ENCODE peak calls at places on chromosomes 1 and 21, in eight cellular contexts. One of them, this sample, is unnamed.

GRCh38 chr21:14488805-14489204 is 57.3 kb downstream of the SAMSN1 start:
- DNase-seq in lower lobe of right lung: no peak
- DNase-seq in Caco-2: no peak
- DNase-seq in mucosa of descending colon: no peak
- DNase-seq in neural crest cell: no peak
- DNase-seq in BE2C: no peak
- DNase-seq in GM12864: no peak
- DNase-seq in PC-3: no peak
- DNase-seq in this sample: no peak

GRCh38 chr1:235866207-235866912 is at the start of gene LYST:
- DNase-seq in neural crest cell: peak; percentile 28
- DNase-seq in mucosa of descending colon: peak; percentile 73
- DNase-seq in GM12864: no peak
- DNase-seq in PC-3: peak; percentile 47
- DNase-seq in lower lobe of right lung: peak; percentile 70
- DNase-seq in BE2C: peak; percentile 64
- DNase-seq in Caco-2: peak; percentile 66
- DNase-seq in this sample: peak; percentile 85

GRCh38 chr1:22710688-22711024 is at the start of gene EPHB2:
- DNase-seq in Caco-2: no peak
- DNase-seq in neural crest cell: peak; percentile 58
- DNase-seq in lower lobe of right lung: no peak
- DNase-seq in GM12864: no peak
- DNase-seq in mucosa of descending colon: peak; percentile 77
- DNase-seq in PC-3: peak; percentile 43
- DNase-seq in BE2C: peak; percentile 58
- DNase-seq in this sample: peak; percentile 33

GRCh38 chr1:244154882-244155531 is 103.9 kb downstream of the ZBTB18 start:
- DNase-seq in PC-3: no peak
- DNase-seq in Caco-2: no peak
- DNase-seq in mucosa of descending colon: no peak
- DNase-seq in BE2C: peak; percentile 19
- DNase-seq in lower lobe of right lung: no peak
- DNase-seq in GM12864: no peak
- DNase-seq in neural crest cell: peak; percentile 39
- DNase-seq in this sample: no peak

GRCh38 chr1:217889401-217889800 is 258.3 kb downstream of the SPATA17 start:
- DNase-seq in Caco-2: peak; percentile 42
- DNase-seq in neural crest cell: peak; percentile 32
- DNase-seq in PC-3: peak; percentile 78
- DNase-seq in mucosa of descending colon: no peak
- DNase-seq in lower lobe of right lung: no peak
- DNase-seq in BE2C: peak; percentile 40
- DNase-seq in GM12864: no peak
- DNase-seq in this sample: peak; percentile 58

GRCh38 chr1:116340506-116341240 is 32.4 kb upstream of the ATP1A1 start:
- DNase-seq in lower lobe of right lung: no peak
- DNase-seq in PC-3: peak; percentile 87
- DNase-seq in mucosa of descending colon: no peak
- DNase-seq in BE2C: no peak
- DNase-seq in neural crest cell: no peak
- DNase-seq in Caco-2: no peak
- DNase-seq in GM12864: no peak
- DNase-seq in this sample: peak; percentile 92

GRCh38 chr1:237677979-237678378 is 212.7 kb downstream of the ZP4 start:
- DNase-seq in GM12864: no peak
- DNase-seq in lower lobe of right lung: no peak
- DNase-seq in BE2C: no peak
- DNase-seq in neural crest cell: no peak
- DNase-seq in Caco-2: no peak
- DNase-seq in mucosa of descending colon: no peak
- DNase-seq in PC-3: peak; percentile 34
- DNase-seq in this sample: peak; percentile 59

GRCh38 chr1:182978158-182978853 is 25.3 kb upstream of the SHCBP1L start:
- DNase-seq in GM12864: no peak
- DNase-seq in mucosa of descending colon: no peak
- DNase-seq in lower lobe of right lung: no peak
- DNase-seq in neural crest cell: no peak
- DNase-seq in Caco-2: no peak
- DNase-seq in BE2C: no peak
- DNase-seq in PC-3: peak; percentile 47
- DNase-seq in this sample: no peak

GRCh38 chr1:245516178-245516829 is 361.5 kb downstream of the KIF26B start:
- DNase-seq in neural crest cell: no peak
- DNase-seq in GM12864: no peak
- DNase-seq in lower lobe of right lung: no peak
- DNase-seq in Caco-2: no peak
- DNase-seq in PC-3: peak; percentile 63
- DNase-seq in BE2C: peak; percentile 81
- DNase-seq in mucosa of descending colon: no peak
- DNase-seq in this sample: peak; percentile 57

GRCh38 chr21:40056031-40056430 is 188.8 kb downstream of the PCP4 start:
- DNase-seq in lower lobe of right lung: no peak
- DNase-seq in mucosa of descending colon: no peak
- DNase-seq in Caco-2: no peak
- DNase-seq in GM12864: no peak
- DNase-seq in neural crest cell: no peak
- DNase-seq in PC-3: no peak
- DNase-seq in BE2C: no peak
- DNase-seq in this sample: no peak

GRCh38 chr1:203581841-203582240 is 44.8 kb upstream of the ATP2B4 start:
- DNase-seq in neural crest cell: no peak
- DNase-seq in BE2C: no peak
- DNase-seq in Caco-2: no peak
- DNase-seq in lower lobe of right lung: no peak
- DNase-seq in GM12864: no peak
- DNase-seq in mucosa of descending colon: no peak
- DNase-seq in PC-3: no peak
- DNase-seq in this sample: no peak

GRCh38 chr1:79568411-79568810 is 561.9 kb upstream of the ADGRL4 start:
- DNase-seq in mucosa of descending colon: no peak
- DNase-seq in Caco-2: no peak
- DNase-seq in neural crest cell: no peak
- DNase-seq in BE2C: no peak
- DNase-seq in lower lobe of right lung: no peak
- DNase-seq in PC-3: peak; percentile 34
- DNase-seq in GM12864: no peak
- DNase-seq in this sample: peak; percentile 63

GRCh38 chr1:221454096-221454495 is 287.8 kb downstream of the DUSP10 start:
- DNase-seq in Caco-2: no peak
- DNase-seq in neural crest cell: no peak
- DNase-seq in lower lobe of right lung: no peak
- DNase-seq in BE2C: no peak
- DNase-seq in GM12864: no peak
- DNase-seq in mucosa of descending colon: no peak
- DNase-seq in PC-3: no peak
- DNase-seq in this sample: no peak

GRCh38 chr1:52365746-52366516 is at the start of gene CC2D1B:
- DNase-seq in Caco-2: peak; percentile 99
- DNase-seq in mucosa of descending colon: peak; percentile 100
- DNase-seq in BE2C: peak; percentile 96
- DNase-seq in lower lobe of right lung: peak; percentile 100
- DNase-seq in PC-3: peak; percentile 98
- DNase-seq in GM12864: peak; percentile 95
- DNase-seq in neural crest cell: peak; percentile 98
- DNase-seq in this sample: peak; percentile 98
- TF ChIP-seq CTCF in Caco-2: no peak
- TF ChIP-seq CTCF in mucosa of descending colon: peak; percentile 23
- TF ChIP-seq CTCF in BE2C: no peak
- TF ChIP-seq CTCF in lower lobe of right lung: no peak
- TF ChIP-seq CTCF in PC-3: no peak
- TF ChIP-seq CTCF in GM12864: peak; percentile 18
- TF ChIP-seq CTCF in neural crest cell: peak; percentile 39
- TF ChIP-seq CTCF in this sample: no peak

GRCh38 chr21:35329940-35330670 is 281.0 kb upstream of the RUNX1 start:
- DNase-seq in GM12864: no peak
- DNase-seq in BE2C: no peak
- DNase-seq in PC-3: no peak
- DNase-seq in lower lobe of right lung: no peak
- DNase-seq in Caco-2: no peak
- DNase-seq in mucosa of descending colon: no peak
- DNase-seq in neural crest cell: no peak
- DNase-seq in this sample: no peak

GRCh38 chr21:35336534-35336933 is 287.4 kb upstream of the RUNX1 start:
- DNase-seq in mucosa of descending colon: no peak
- DNase-seq in PC-3: no peak
- DNase-seq in lower lobe of right lung: no peak
- DNase-seq in BE2C: no peak
- DNase-seq in Caco-2: no peak
- DNase-seq in neural crest cell: no peak
- DNase-seq in GM12864: no peak
- DNase-seq in this sample: no peak

GRCh38 chr21:35333831-35334593 is 284.9 kb upstream of the RUNX1 start:
- DNase-seq in neural crest cell: no peak
- DNase-seq in PC-3: no peak
- DNase-seq in BE2C: no peak
- DNase-seq in lower lobe of right lung: peak; percentile 61
- DNase-seq in Caco-2: no peak
- DNase-seq in mucosa of descending colon: no peak
- DNase-seq in GM12864: no peak
- DNase-seq in this sample: no peak

GRCh38 chr21:35335951-35336446 is 286.9 kb upstream of the RUNX1 start:
- DNase-seq in PC-3: no peak
- DNase-seq in neural crest cell: no peak
- DNase-seq in lower lobe of right lung: no peak
- DNase-seq in Caco-2: no peak
- DNase-seq in mucosa of descending colon: no peak
- DNase-seq in GM12864: no peak
- DNase-seq in BE2C: no peak
- DNase-seq in this sample: no peak

DNA sequence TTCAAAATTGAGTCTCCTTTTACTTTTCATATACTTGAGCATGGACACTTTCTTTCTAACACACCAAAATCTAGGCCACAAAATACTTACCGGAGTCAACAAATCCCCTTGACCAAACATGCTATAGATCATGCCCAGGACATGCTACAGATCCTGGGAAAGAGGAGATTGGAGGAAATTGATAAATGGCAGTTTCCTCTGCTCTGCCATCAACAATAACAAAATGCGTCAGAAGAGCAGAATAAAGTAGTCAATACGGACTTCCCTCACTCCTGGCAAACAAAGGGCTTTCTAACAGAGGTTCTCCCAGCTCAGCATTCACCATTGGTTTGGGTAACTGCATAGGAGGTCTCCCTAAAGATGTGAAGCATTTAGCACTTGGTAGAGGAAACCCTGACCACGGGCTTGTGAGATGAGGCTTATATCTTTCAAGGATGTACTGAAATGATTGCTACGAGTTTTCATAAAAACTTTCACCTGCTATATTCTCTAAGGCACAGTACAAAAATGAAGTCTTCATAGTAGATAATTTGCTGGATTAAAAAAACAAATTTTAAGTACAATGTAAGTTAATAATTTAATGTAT is 283.8 kb upstream of the RUNX1 start:
- DNase-seq in lower lobe of right lung: no peak
- DNase-seq in PC-3: no peak
- DNase-seq in Caco-2: no peak
- DNase-seq in mucosa of descending colon: no peak
- DNase-seq in GM12864: no peak
- DNase-seq in BE2C: no peak
- DNase-seq in neural crest cell: no peak
- DNase-seq in this sample: no peak
- TF ChIP-seq CTCF in lower lobe of right lung: no peak
- TF ChIP-seq CTCF in PC-3: no peak
- TF ChIP-seq CTCF in Caco-2: no peak
- TF ChIP-seq CTCF in mucosa of descending colon: no peak
- TF ChIP-seq CTCF in GM12864: no peak
- TF ChIP-seq CTCF in BE2C: no peak
- TF ChIP-seq CTCF in neural crest cell: no peak
- TF ChIP-seq CTCF in this sample: no peak

GRCh38 chr1:112923956-112924349 is 32.0 kb downstream of the SLC16A1 start:
- DNase-seq in BE2C: no peak
- DNase-seq in PC-3: no peak
- DNase-seq in Caco-2: no peak
- DNase-seq in lower lobe of right lung: no peak
- DNase-seq in neural crest cell: no peak
- DNase-seq in mucosa of descending colon: no peak
- DNase-seq in GM12864: no peak
- DNase-seq in this sample: no peak
- TF ChIP-seq CTCF in BE2C: no peak
- TF ChIP-seq CTCF in PC-3: peak; percentile 15
- TF ChIP-seq CTCF in Caco-2: no peak
- TF ChIP-seq CTCF in lower lobe of right lung: no peak
- TF ChIP-seq CTCF in neural crest cell: no peak
- TF ChIP-seq CTCF in mucosa of descending colon: no peak
- TF ChIP-seq CTCF in GM12864: no peak
- TF ChIP-seq CTCF in this sample: no peak

DNA sequence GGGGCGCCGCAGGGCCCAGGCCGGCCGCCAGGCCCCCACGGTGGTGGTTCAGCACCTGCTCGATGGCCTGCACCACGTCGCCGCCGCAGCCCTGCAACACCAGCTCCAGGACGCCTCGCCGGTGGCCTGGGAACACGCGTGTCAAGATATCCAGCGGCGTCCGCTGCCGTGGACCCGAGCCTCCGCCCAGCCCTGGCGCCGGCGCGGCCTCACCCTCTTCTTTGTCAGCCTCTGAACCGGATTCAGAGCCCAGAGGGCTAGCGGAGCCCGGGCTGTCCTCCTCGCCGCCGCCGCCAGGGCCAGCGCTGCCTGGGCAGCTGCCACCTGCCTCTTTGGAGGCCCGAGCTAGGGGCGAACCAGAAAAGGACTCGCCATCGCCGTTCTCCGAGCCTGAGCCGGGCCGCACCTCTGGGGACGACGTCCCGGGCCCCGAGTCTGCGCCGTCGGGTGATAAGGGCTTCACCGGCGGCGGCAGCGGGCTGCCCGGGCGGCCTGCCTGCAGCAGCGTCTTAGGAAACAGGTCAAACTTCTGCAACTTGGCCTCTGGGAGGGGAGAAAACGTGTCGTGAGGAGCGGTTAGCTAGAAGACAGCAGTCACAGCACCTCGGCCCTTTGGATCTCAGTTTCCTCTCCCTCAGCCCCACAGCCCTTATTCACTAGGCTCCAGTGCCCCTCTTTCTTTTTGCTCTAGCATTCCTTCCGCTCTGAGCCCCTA is 3.9 kb downstream of the DMRTA2 start:
- DNase-seq in BE2C: peak; percentile 44
- DNase-seq in GM12864: no peak
- DNase-seq in Caco-2: no peak
- DNase-seq in PC-3: no peak
- DNase-seq in lower lobe of right lung: no peak
- DNase-seq in neural crest cell: no peak
- DNase-seq in mucosa of descending colon: peak; percentile 48
- DNase-seq in this sample: no peak
- TF ChIP-seq CTCF in BE2C: peak; percentile 14
- TF ChIP-seq CTCF in GM12864: no peak
- TF ChIP-seq CTCF in Caco-2: no peak
- TF ChIP-seq CTCF in PC-3: no peak
- TF ChIP-seq CTCF in lower lobe of right lung: no peak
- TF ChIP-seq CTCF in neural crest cell: peak; percentile 49
- TF ChIP-seq CTCF in mucosa of descending colon: no peak
- TF ChIP-seq CTCF in this sample: no peak